ENCODE peak calls at places on chromosomes 2 and 18, in five cellular contexts. W, U, I, Z and H are unnamed samples. For H3K27me3, the result is how much of the 10 kb centered on the place peaks cover.

GRCh38 chr2:120434487-120434886 is 88.6 kb downstream of the INHBB start:
- DNase-seq in W (no peak), U (peak), I (no peak), Z (no peak), H (peak)

GRCh38 chr2:134371041-134371440 is 117.2 kb downstream of the MGAT5 start:
- DNase-seq in W (no peak), U (no peak), I (no peak), Z (no peak), H (no peak)

GRCh38 chr2:88739985-88740600 is 48.6 kb downstream of the RPIA start:
- DNase-seq in W (peak), U (peak), I (peak), Z (peak), H (no peak)

GRCh38 chr2:54878182-54878581 is 154.7 kb downstream of the EML6 start:
- DNase-seq in W (no peak), U (no peak), I (no peak), Z (no peak), H (no peak)

GRCh38 chr2:69798466-69798908 is 31.0 kb upstream of the GMCL1 start:
- DNase-seq in W (peak), U (peak), I (peak), Z (no peak), H (no peak)

GRCh38 chr18:5288517-5288935 is 7.0 kb downstream of the ZBTB14 start:
- DNase-seq in W (no peak), U (no peak), I (no peak), Z (no peak), H (no peak)

GRCh38 chr2:218418717-218419458 is at the start of gene VIL1:
- DNase-seq in W (no peak), U (no peak), I (no peak), Z (no peak), H (no peak)

GRCh38 chr2:42095923-42096408 is 48.1 kb downstream of the PKDCC start:
- DNase-seq in W (peak), U (peak), I (peak), Z (peak), H (peak)

GRCh38 chr2:238120463-238121298 is 17.8 kb upstream of the KLHL30 start:
- DNase-seq in W (peak), U (no peak), I (no peak), Z (no peak), H (no peak)

GRCh38 chr2:236928353-236929153 is 157.1 kb upstream of the COPS8 start:
- DNase-seq in W (no peak), U (peak), I (no peak), Z (no peak), H (no peak)

GRCh38 chr2:111676423-111676822 is 207.6 kb downstream of the ANAPC1 start:
- DNase-seq in W (peak), U (peak), I (no peak), Z (no peak), H (no peak)
- H3K4me3 ChIP-seq in W (no peak), U (no peak), I (no peak), Z (no peak), H (no peak)

GRCh38 chr2:232483296-232483922 is 4.2 kb downstream of the ECEL1 start:
- DNase-seq in W (no peak), U (no peak), I (no peak), Z (no peak), H (no peak)
- H3K27me3 ChIP-seq in W (half or more), U (under half), I (under half), Z (half or more), H (under half)

DNA sequence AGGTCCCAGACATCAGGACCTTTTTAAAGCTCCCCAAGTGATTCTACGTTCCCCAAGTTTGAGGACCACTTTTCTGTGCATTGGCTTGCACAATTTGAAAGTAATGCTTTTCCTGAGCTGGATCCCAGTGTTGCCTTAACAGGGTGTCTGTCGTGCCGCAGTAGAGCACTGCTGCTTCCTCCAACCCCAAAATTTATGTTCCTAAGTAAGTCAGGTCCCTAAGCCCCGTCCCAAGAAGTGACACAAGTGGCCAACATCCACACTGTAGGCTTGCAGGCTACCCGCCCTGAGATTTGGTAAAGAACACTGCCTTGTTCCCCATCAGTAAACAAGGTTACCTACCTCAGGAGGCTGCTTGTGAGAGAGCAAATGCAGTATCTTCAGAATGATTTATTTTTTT is 2.0 kb downstream of the SFT2D3 start:
- DNase-seq in W (no peak), U (no peak), I (no peak), Z (no peak), H (no peak)
- H3K4me3 ChIP-seq in W (no peak), U (no peak), I (no peak), Z (no peak), H (no peak)

GRCh38 chr2:98795903-98796676 is 65.2 kb upstream of the MGAT4A start:
- DNase-seq in W (no peak), U (no peak), I (no peak), Z (no peak), H (no peak)
- H3K27me3 ChIP-seq in W (under half), U (under half), I (under half), Z (under half), H (under half)

GRCh38 chr2:37654419-37654818 is 17.0 kb downstream of the CDC42EP3 start:
- DNase-seq in W (no peak), U (no peak), I (no peak), Z (no peak), H (no peak)

GRCh38 chr2:37656512-37657423 is 14.7 kb downstream of the CDC42EP3 start:
- DNase-seq in W (no peak), U (no peak), I (no peak), Z (no peak), H (no peak)

GRCh38 chr2:37653805-37654378 is 17.6 kb downstream of the CDC42EP3 start:
- DNase-seq in W (no peak), U (no peak), I (peak), Z (no peak), H (no peak)

GRCh38 chr2:37654932-37655331 is 16.5 kb downstream of the CDC42EP3 start:
- DNase-seq in W (no peak), U (no peak), I (no peak), Z (no peak), H (no peak)

GRCh38 chr2:37655442-37655841 is 16.0 kb downstream of the CDC42EP3 start:
- DNase-seq in W (no peak), U (no peak), I (no peak), Z (no peak), H (no peak)
- H3K4me3 ChIP-seq in W (no peak), U (no peak), I (no peak), Z (no peak), H (no peak)